ENCODE peak calls at places on chromosomes 5 and 9, in five cellular contexts. C, K, P, L and M are unnamed samples.

GRCh38 chr9:93675336-93676150 is 99.2 kb downstream of the PHF2 start:
- DNase-seq in C (no peak), K (no peak), P (no peak), L (peak), M (no peak)

GRCh38 chr9:4489562-4489918 is 728 bp upstream of the SLC1A1 start:
- DNase-seq in C (no peak), K (peak), P (no peak), L (peak), M (no peak)

GRCh38 chr5:62298118-62298517 is 7.9 kb upstream of the KIF2A start:
- DNase-seq in C (no peak), K (no peak), P (no peak), L (no peak), M (no peak)

GRCh38 chr5:170628691-170629565 is 125.1 kb downstream of the KCNIP1 start:
- DNase-seq in C (no peak), K (no peak), P (no peak), L (no peak), M (no peak)

GRCh38 chr9:87518702-87519335 is 21.2 kb downstream of the DAPK1 start:
- DNase-seq in C (no peak), K (no peak), P (no peak), L (no peak), M (no peak)

GRCh38 chr5:138944527-138945322 is 69.6 kb upstream of the LRRTM2 start:
- DNase-seq in C (no peak), K (no peak), P (peak), L (no peak), M (no peak)

GRCh38 chr9:114452219-114453169 is 52.8 kb downstream of the WHRN start:
- DNase-seq in C (peak), K (peak), P (no peak), L (no peak), M (no peak)

GRCh38 chr9:17318821-17319320 is 184.0 kb downstream of the CNTLN start:
- DNase-seq in C (no peak), K (no peak), P (no peak), L (no peak), M (no peak)

GRCh38 chr5:174723979-174724483 is 351 bp upstream of the MSX2 start:
- DNase-seq in C (no peak), K (peak), P (peak), L (peak), M (no peak)

GRCh38 chr5:95530441-95530840 is 24.3 kb downstream of the SKIC3 start:
- DNase-seq in C (no peak), K (peak), P (peak), L (no peak), M (no peak)

GRCh38 chr9:103804077-103804735 is 289.9 kb upstream of the SMC2 start:
- DNase-seq in C (no peak), K (no peak), P (peak), L (no peak), M (no peak)

GRCh38 chr9:36905101-36906066 is 128.7 kb downstream of the PAX5 start:
- DNase-seq in C (no peak), K (peak), P (no peak), L (no peak), M (no peak)

GRCh38 chr5:178232124-178232919 is at the start of gene PHYKPL:
- DNase-seq in C (peak), K (peak), P (peak), L (peak), M (no peak)

GRCh38 chr5:156815988-156816599 is 34.0 kb upstream of the PPP1R2B start:
- DNase-seq in C (peak), K (peak), P (no peak), L (no peak), M (no peak)

GRCh38 chr5:610011-610743 is 2.0 kb upstream of the CEP72 start:
- DNase-seq in C (no peak), K (no peak), P (no peak), L (no peak), M (no peak)

GRCh38 chr9:77158772-77159513 is 18.4 kb upstream of the VPS13A start:
- DNase-seq in C (no peak), K (no peak), P (peak), L (no peak), M (no peak)

GRCh38 chr9:127968046-127968445 is 12.7 kb downstream of the EEIG1 start:
- DNase-seq in C (no peak), K (no peak), P (peak), L (no peak), M (no peak)

GRCh38 chr5:108481355-108481931 is 99.5 kb upstream of the FBXL17 start:
- DNase-seq in C (no peak), K (peak), P (peak), L (no peak), M (no peak)

GRCh38 chr5:17096975-17097695 is 120.3 kb upstream of the BASP1 start:
- DNase-seq in C (peak), K (peak), P (peak), L (no peak), M (no peak)

GRCh38 chr9:133102190-133103021 is 18.6 kb downstream of the RALGDS start:
- DNase-seq in C (no peak), K (no peak), P (no peak), L (no peak), M (no peak)

GRCh38 chr9:89502038-89502601 is 4.2 kb upstream of the SEMA4D start:
- DNase-seq in C (no peak), K (no peak), P (no peak), L (no peak), M (no peak)

GRCh38 chr5:59600998-59601397 is 292.5 kb downstream of the PDE4D start:
- DNase-seq in C (no peak), K (no peak), P (no peak), L (no peak), M (no peak)

GRCh38 chr5:173645897-173646574 is 29.6 kb upstream of the BOD1 start:
- DNase-seq in C (no peak), K (no peak), P (no peak), L (no peak), M (no peak)

GRCh38 chr5:1516615-1517601 is 6.9 kb downstream of the LPCAT1 start:
- DNase-seq in C (no peak), K (no peak), P (no peak), L (peak), M (no peak)

GRCh38 chr9:124339603-124340146 is 75.6 kb downstream of the PSMB7 start:
- DNase-seq in C (no peak), K (peak), P (no peak), L (no peak), M (no peak)

GRCh38 chr5:131167615-131168014 is 2.6 kb upstream of the HINT1 start:
- DNase-seq in C (no peak), K (no peak), P (no peak), L (no peak), M (no peak)

GRCh38 chr9:16598316-16598715 is 272.2 kb downstream of the BNC2 start:
- DNase-seq in C (no peak), K (no peak), P (no peak), L (no peak), M (no peak)

GRCh38 chr9:135332979-135333748 is 146.4 kb upstream of the PPP1R26 start:
- DNase-seq in C (no peak), K (no peak), P (no peak), L (no peak), M (no peak)

GRCh38 chr9:78371981-78372380 is 75.1 kb downstream of the PSAT1 start:
- DNase-seq in C (no peak), K (no peak), P (no peak), L (no peak), M (peak)

GRCh38 chr9:88400021-88400420 is 11.8 kb downstream of the SPIN1 start:
- DNase-seq in C (no peak), K (no peak), P (peak), L (peak), M (no peak)

GRCh38 chr9:120924698-120925534 is 1.7 kb downstream of the TRAF1 start:
- DNase-seq in C (no peak), K (no peak), P (no peak), L (no peak), M (no peak)

GRCh38 chr9:97307500-97308163 is at the start of gene CCDC180:
- DNase-seq in C (no peak), K (peak), P (no peak), L (peak), M (no peak)